ENCODE peak calls at places on chromosomes 2 and 18, in nine cellular contexts. One of them, this sample, is unnamed.

GRCh38 chr2:166765141-166765540 is 123.1 kb upstream of the XIRP2 start:
- DNase-seq in stimulated activated CD8-positive, alpha-beta memory T cell treated with anti-CD3 and anti-CD28 coated beads, Interleukin-12 subunit alpha, Interleukin-12 subunit beta, amount 100 ng/mL, for 4 hours: no peak
- DNase-seq in HFFc6: no peak
- DNase-seq in body of pancreas: no peak
- DNase-seq in activated CD8-positive, alpha-beta memory T cell treated with anti-CD3 and anti-CD28 coated beads for 1 hour: no peak
- DNase-seq in activated CD4-positive, alpha-beta T cell treated with anti-CD3 and anti-CD28 coated beads, Interleukin-2, amount 50 U/mL, for 1 hour: no peak
- DNase-seq in NCI-H2029 treated with DMSO at 0.1 percent for 48 hours: no peak
- DNase-seq in ecto neural progenitor cell: no peak
- DNase-seq in activated effector memory CD4-positive, alpha-beta T cell treated with Interleukin-2 at 50 U/mL for 16 hours: no peak
- DNase-seq in this sample: no peak

GRCh38 chr2:215504547-215504946 is 68.7 kb upstream of the FN1 start:
- DNase-seq in activated CD4-positive, alpha-beta T cell treated with anti-CD3 and anti-CD28 coated beads, Interleukin-2, amount 50 U/mL, for 1 hour: no peak
- DNase-seq in ecto neural progenitor cell: no peak
- DNase-seq in activated CD8-positive, alpha-beta memory T cell treated with anti-CD3 and anti-CD28 coated beads for 1 hour: no peak
- DNase-seq in stimulated activated CD8-positive, alpha-beta memory T cell treated with anti-CD3 and anti-CD28 coated beads, Interleukin-12 subunit alpha, Interleukin-12 subunit beta, amount 100 ng/mL, for 4 hours: no peak
- DNase-seq in body of pancreas: no peak
- DNase-seq in HFFc6: no peak
- DNase-seq in activated effector memory CD4-positive, alpha-beta T cell treated with Interleukin-2 at 50 U/mL for 16 hours: no peak
- DNase-seq in NCI-H2029 treated with DMSO at 0.1 percent for 48 hours: no peak
- DNase-seq in this sample: no peak

GRCh38 chr2:69033427-69034095 is 20.6 kb downstream of the ANTXR1 start:
- DNase-seq in activated CD8-positive, alpha-beta memory T cell treated with anti-CD3 and anti-CD28 coated beads for 1 hour: no peak
- DNase-seq in ecto neural progenitor cell: no peak
- DNase-seq in NCI-H2029 treated with DMSO at 0.1 percent for 48 hours: no peak
- DNase-seq in activated effector memory CD4-positive, alpha-beta T cell treated with Interleukin-2 at 50 U/mL for 16 hours: no peak
- DNase-seq in body of pancreas: no peak
- DNase-seq in activated CD4-positive, alpha-beta T cell treated with anti-CD3 and anti-CD28 coated beads, Interleukin-2, amount 50 U/mL, for 1 hour: no peak
- DNase-seq in HFFc6: peak
- DNase-seq in stimulated activated CD8-positive, alpha-beta memory T cell treated with anti-CD3 and anti-CD28 coated beads, Interleukin-12 subunit alpha, Interleukin-12 subunit beta, amount 100 ng/mL, for 4 hours: no peak
- DNase-seq in this sample: no peak

GRCh38 chr2:19854596-19855235 is 47.1 kb downstream of the TTC32 start:
- DNase-seq in NCI-H2029 treated with DMSO at 0.1 percent for 48 hours: no peak
- DNase-seq in HFFc6: no peak
- DNase-seq in ecto neural progenitor cell: no peak
- DNase-seq in activated CD4-positive, alpha-beta T cell treated with anti-CD3 and anti-CD28 coated beads, Interleukin-2, amount 50 U/mL, for 1 hour: no peak
- DNase-seq in activated CD8-positive, alpha-beta memory T cell treated with anti-CD3 and anti-CD28 coated beads for 1 hour: no peak
- DNase-seq in stimulated activated CD8-positive, alpha-beta memory T cell treated with anti-CD3 and anti-CD28 coated beads, Interleukin-12 subunit alpha, Interleukin-12 subunit beta, amount 100 ng/mL, for 4 hours: no peak
- DNase-seq in body of pancreas: no peak
- DNase-seq in activated effector memory CD4-positive, alpha-beta T cell treated with Interleukin-2 at 50 U/mL for 16 hours: no peak
- DNase-seq in this sample: no peak

GRCh38 chr2:65415091-65415490 is 17.3 kb downstream of the SPRED2 start:
- DNase-seq in HFFc6: no peak
- DNase-seq in activated CD4-positive, alpha-beta T cell treated with anti-CD3 and anti-CD28 coated beads, Interleukin-2, amount 50 U/mL, for 1 hour: no peak
- DNase-seq in ecto neural progenitor cell: no peak
- DNase-seq in activated effector memory CD4-positive, alpha-beta T cell treated with Interleukin-2 at 50 U/mL for 16 hours: no peak
- DNase-seq in activated CD8-positive, alpha-beta memory T cell treated with anti-CD3 and anti-CD28 coated beads for 1 hour: no peak
- DNase-seq in NCI-H2029 treated with DMSO at 0.1 percent for 48 hours: no peak
- DNase-seq in body of pancreas: no peak
- DNase-seq in stimulated activated CD8-positive, alpha-beta memory T cell treated with anti-CD3 and anti-CD28 coated beads, Interleukin-12 subunit alpha, Interleukin-12 subunit beta, amount 100 ng/mL, for 4 hours: no peak
- DNase-seq in this sample: no peak

GRCh38 chr18:24656571-24656971 is 196.1 kb downstream of the HRH4 start:
- DNase-seq in stimulated activated CD8-positive, alpha-beta memory T cell treated with anti-CD3 and anti-CD28 coated beads, Interleukin-12 subunit alpha, Interleukin-12 subunit beta, amount 100 ng/mL, for 4 hours: no peak
- DNase-seq in ecto neural progenitor cell: no peak
- DNase-seq in body of pancreas: no peak
- DNase-seq in activated CD8-positive, alpha-beta memory T cell treated with anti-CD3 and anti-CD28 coated beads for 1 hour: no peak
- DNase-seq in HFFc6: peak
- DNase-seq in activated CD4-positive, alpha-beta T cell treated with anti-CD3 and anti-CD28 coated beads, Interleukin-2, amount 50 U/mL, for 1 hour: no peak
- DNase-seq in activated effector memory CD4-positive, alpha-beta T cell treated with Interleukin-2 at 50 U/mL for 16 hours: no peak
- DNase-seq in NCI-H2029 treated with DMSO at 0.1 percent for 48 hours: no peak
- DNase-seq in this sample: peak

GRCh38 chr2:112994648-112995047 is 10.6 kb upstream of the IL36A start:
- DNase-seq in NCI-H2029 treated with DMSO at 0.1 percent for 48 hours: no peak
- DNase-seq in stimulated activated CD8-positive, alpha-beta memory T cell treated with anti-CD3 and anti-CD28 coated beads, Interleukin-12 subunit alpha, Interleukin-12 subunit beta, amount 100 ng/mL, for 4 hours: no peak
- DNase-seq in body of pancreas: no peak
- DNase-seq in HFFc6: no peak
- DNase-seq in activated CD4-positive, alpha-beta T cell treated with anti-CD3 and anti-CD28 coated beads, Interleukin-2, amount 50 U/mL, for 1 hour: no peak
- DNase-seq in activated CD8-positive, alpha-beta memory T cell treated with anti-CD3 and anti-CD28 coated beads for 1 hour: no peak
- DNase-seq in activated effector memory CD4-positive, alpha-beta T cell treated with Interleukin-2 at 50 U/mL for 16 hours: no peak
- DNase-seq in ecto neural progenitor cell: no peak
- DNase-seq in this sample: no peak

GRCh38 chr18:12433829-12434540 is 26.3 kb downstream of the PRELID3A start:
- DNase-seq in activated CD8-positive, alpha-beta memory T cell treated with anti-CD3 and anti-CD28 coated beads for 1 hour: no peak
- DNase-seq in activated CD4-positive, alpha-beta T cell treated with anti-CD3 and anti-CD28 coated beads, Interleukin-2, amount 50 U/mL, for 1 hour: no peak
- DNase-seq in body of pancreas: no peak
- DNase-seq in HFFc6: no peak
- DNase-seq in stimulated activated CD8-positive, alpha-beta memory T cell treated with anti-CD3 and anti-CD28 coated beads, Interleukin-12 subunit alpha, Interleukin-12 subunit beta, amount 100 ng/mL, for 4 hours: no peak
- DNase-seq in activated effector memory CD4-positive, alpha-beta T cell treated with Interleukin-2 at 50 U/mL for 16 hours: no peak
- DNase-seq in ecto neural progenitor cell: no peak
- DNase-seq in NCI-H2029 treated with DMSO at 0.1 percent for 48 hours: no peak
- DNase-seq in this sample: no peak

GRCh38 chr2:97840198-97840597 is 126.8 kb downstream of the ZAP70 start:
- DNase-seq in body of pancreas: no peak
- DNase-seq in stimulated activated CD8-positive, alpha-beta memory T cell treated with anti-CD3 and anti-CD28 coated beads, Interleukin-12 subunit alpha, Interleukin-12 subunit beta, amount 100 ng/mL, for 4 hours: no peak
- DNase-seq in NCI-H2029 treated with DMSO at 0.1 percent for 48 hours: no peak
- DNase-seq in HFFc6: no peak
- DNase-seq in activated CD8-positive, alpha-beta memory T cell treated with anti-CD3 and anti-CD28 coated beads for 1 hour: no peak
- DNase-seq in ecto neural progenitor cell: no peak
- DNase-seq in activated CD4-positive, alpha-beta T cell treated with anti-CD3 and anti-CD28 coated beads, Interleukin-2, amount 50 U/mL, for 1 hour: no peak
- DNase-seq in activated effector memory CD4-positive, alpha-beta T cell treated with Interleukin-2 at 50 U/mL for 16 hours: no peak
- DNase-seq in this sample: no peak

GRCh38 chr2:178320011-178320410 is 125.7 kb downstream of the OSBPL6 start:
- DNase-seq in ecto neural progenitor cell: no peak
- DNase-seq in NCI-H2029 treated with DMSO at 0.1 percent for 48 hours: peak
- DNase-seq in body of pancreas: no peak
- DNase-seq in activated effector memory CD4-positive, alpha-beta T cell treated with Interleukin-2 at 50 U/mL for 16 hours: no peak
- DNase-seq in activated CD8-positive, alpha-beta memory T cell treated with anti-CD3 and anti-CD28 coated beads for 1 hour: no peak
- DNase-seq in HFFc6: no peak
- DNase-seq in activated CD4-positive, alpha-beta T cell treated with anti-CD3 and anti-CD28 coated beads, Interleukin-2, amount 50 U/mL, for 1 hour: no peak
- DNase-seq in stimulated activated CD8-positive, alpha-beta memory T cell treated with anti-CD3 and anti-CD28 coated beads, Interleukin-12 subunit alpha, Interleukin-12 subunit beta, amount 100 ng/mL, for 4 hours: no peak
- DNase-seq in this sample: peak

GRCh38 chr2:128379021-128380005 is 60.6 kb upstream of the HS6ST1 start:
- DNase-seq in stimulated activated CD8-positive, alpha-beta memory T cell treated with anti-CD3 and anti-CD28 coated beads, Interleukin-12 subunit alpha, Interleukin-12 subunit beta, amount 100 ng/mL, for 4 hours: no peak
- DNase-seq in body of pancreas: peak
- DNase-seq in activated CD8-positive, alpha-beta memory T cell treated with anti-CD3 and anti-CD28 coated beads for 1 hour: no peak
- DNase-seq in HFFc6: no peak
- DNase-seq in activated CD4-positive, alpha-beta T cell treated with anti-CD3 and anti-CD28 coated beads, Interleukin-2, amount 50 U/mL, for 1 hour: no peak
- DNase-seq in NCI-H2029 treated with DMSO at 0.1 percent for 48 hours: no peak
- DNase-seq in ecto neural progenitor cell: peak
- DNase-seq in activated effector memory CD4-positive, alpha-beta T cell treated with Interleukin-2 at 50 U/mL for 16 hours: no peak
- DNase-seq in this sample: no peak

GRCh38 chr2:106551466-106552130 is 64.4 kb downstream of the CD8B2 start:
- DNase-seq in body of pancreas: no peak
- DNase-seq in activated CD8-positive, alpha-beta memory T cell treated with anti-CD3 and anti-CD28 coated beads for 1 hour: no peak
- DNase-seq in stimulated activated CD8-positive, alpha-beta memory T cell treated with anti-CD3 and anti-CD28 coated beads, Interleukin-12 subunit alpha, Interleukin-12 subunit beta, amount 100 ng/mL, for 4 hours: no peak
- DNase-seq in activated CD4-positive, alpha-beta T cell treated with anti-CD3 and anti-CD28 coated beads, Interleukin-2, amount 50 U/mL, for 1 hour: no peak
- DNase-seq in HFFc6: no peak
- DNase-seq in ecto neural progenitor cell: no peak
- DNase-seq in activated effector memory CD4-positive, alpha-beta T cell treated with Interleukin-2 at 50 U/mL for 16 hours: no peak
- DNase-seq in NCI-H2029 treated with DMSO at 0.1 percent for 48 hours: no peak
- DNase-seq in this sample: no peak

GRCh38 chr2:190503088-190503487 is 31.4 kb downstream of the NEMP2 start:
- DNase-seq in ecto neural progenitor cell: no peak
- DNase-seq in HFFc6: no peak
- DNase-seq in activated CD8-positive, alpha-beta memory T cell treated with anti-CD3 and anti-CD28 coated beads for 1 hour: no peak
- DNase-seq in activated CD4-positive, alpha-beta T cell treated with anti-CD3 and anti-CD28 coated beads, Interleukin-2, amount 50 U/mL, for 1 hour: no peak
- DNase-seq in stimulated activated CD8-positive, alpha-beta memory T cell treated with anti-CD3 and anti-CD28 coated beads, Interleukin-12 subunit alpha, Interleukin-12 subunit beta, amount 100 ng/mL, for 4 hours: no peak
- DNase-seq in body of pancreas: no peak
- DNase-seq in activated effector memory CD4-positive, alpha-beta T cell treated with Interleukin-2 at 50 U/mL for 16 hours: no peak
- DNase-seq in NCI-H2029 treated with DMSO at 0.1 percent for 48 hours: no peak
- DNase-seq in this sample: no peak

GRCh38 chr2:240455227-240455718 is 19.8 kb downstream of the GPC1 start:
- DNase-seq in stimulated activated CD8-positive, alpha-beta memory T cell treated with anti-CD3 and anti-CD28 coated beads, Interleukin-12 subunit alpha, Interleukin-12 subunit beta, amount 100 ng/mL, for 4 hours: no peak
- DNase-seq in HFFc6: no peak
- DNase-seq in activated CD4-positive, alpha-beta T cell treated with anti-CD3 and anti-CD28 coated beads, Interleukin-2, amount 50 U/mL, for 1 hour: no peak
- DNase-seq in ecto neural progenitor cell: no peak
- DNase-seq in NCI-H2029 treated with DMSO at 0.1 percent for 48 hours: no peak
- DNase-seq in activated effector memory CD4-positive, alpha-beta T cell treated with Interleukin-2 at 50 U/mL for 16 hours: no peak
- DNase-seq in body of pancreas: no peak
- DNase-seq in activated CD8-positive, alpha-beta memory T cell treated with anti-CD3 and anti-CD28 coated beads for 1 hour: no peak
- DNase-seq in this sample: no peak

GRCh38 chr2:113832795-113833194 is 57.1 kb upstream of the ACTR3 start:
- DNase-seq in activated CD8-positive, alpha-beta memory T cell treated with anti-CD3 and anti-CD28 coated beads for 1 hour: no peak
- DNase-seq in HFFc6: no peak
- DNase-seq in ecto neural progenitor cell: no peak
- DNase-seq in activated effector memory CD4-positive, alpha-beta T cell treated with Interleukin-2 at 50 U/mL for 16 hours: no peak
- DNase-seq in body of pancreas: no peak
- DNase-seq in stimulated activated CD8-positive, alpha-beta memory T cell treated with anti-CD3 and anti-CD28 coated beads, Interleukin-12 subunit alpha, Interleukin-12 subunit beta, amount 100 ng/mL, for 4 hours: no peak
- DNase-seq in NCI-H2029 treated with DMSO at 0.1 percent for 48 hours: no peak
- DNase-seq in activated CD4-positive, alpha-beta T cell treated with anti-CD3 and anti-CD28 coated beads, Interleukin-2, amount 50 U/mL, for 1 hour: no peak
- DNase-seq in this sample: no peak

GRCh38 chr18:32442575-32442974 is 28.1 kb downstream of the GAREM1 start:
- DNase-seq in activated CD8-positive, alpha-beta memory T cell treated with anti-CD3 and anti-CD28 coated beads for 1 hour: no peak
- DNase-seq in NCI-H2029 treated with DMSO at 0.1 percent for 48 hours: no peak
- DNase-seq in activated effector memory CD4-positive, alpha-beta T cell treated with Interleukin-2 at 50 U/mL for 16 hours: no peak
- DNase-seq in body of pancreas: no peak
- DNase-seq in stimulated activated CD8-positive, alpha-beta memory T cell treated with anti-CD3 and anti-CD28 coated beads, Interleukin-12 subunit alpha, Interleukin-12 subunit beta, amount 100 ng/mL, for 4 hours: no peak
- DNase-seq in activated CD4-positive, alpha-beta T cell treated with anti-CD3 and anti-CD28 coated beads, Interleukin-2, amount 50 U/mL, for 1 hour: no peak
- DNase-seq in ecto neural progenitor cell: no peak
- DNase-seq in HFFc6: no peak
- DNase-seq in this sample: no peak

GRCh38 chr2:69652206-69652605 is 8.7 kb upstream of the AAK1 start:
- DNase-seq in HFFc6: peak
- DNase-seq in ecto neural progenitor cell: no peak
- DNase-seq in activated effector memory CD4-positive, alpha-beta T cell treated with Interleukin-2 at 50 U/mL for 16 hours: no peak
- DNase-seq in body of pancreas: no peak
- DNase-seq in activated CD8-positive, alpha-beta memory T cell treated with anti-CD3 and anti-CD28 coated beads for 1 hour: no peak
- DNase-seq in stimulated activated CD8-positive, alpha-beta memory T cell treated with anti-CD3 and anti-CD28 coated beads, Interleukin-12 subunit alpha, Interleukin-12 subunit beta, amount 100 ng/mL, for 4 hours: no peak
- DNase-seq in activated CD4-positive, alpha-beta T cell treated with anti-CD3 and anti-CD28 coated beads, Interleukin-2, amount 50 U/mL, for 1 hour: no peak
- DNase-seq in NCI-H2029 treated with DMSO at 0.1 percent for 48 hours: no peak
- DNase-seq in this sample: no peak

GRCh38 chr2:54601339-54601738 is 122.1 kb upstream of the EML6 start:
- DNase-seq in activated CD4-positive, alpha-beta T cell treated with anti-CD3 and anti-CD28 coated beads, Interleukin-2, amount 50 U/mL, for 1 hour: no peak
- DNase-seq in stimulated activated CD8-positive, alpha-beta memory T cell treated with anti-CD3 and anti-CD28 coated beads, Interleukin-12 subunit alpha, Interleukin-12 subunit beta, amount 100 ng/mL, for 4 hours: no peak
- DNase-seq in activated CD8-positive, alpha-beta memory T cell treated with anti-CD3 and anti-CD28 coated beads for 1 hour: no peak
- DNase-seq in HFFc6: no peak
- DNase-seq in NCI-H2029 treated with DMSO at 0.1 percent for 48 hours: no peak
- DNase-seq in ecto neural progenitor cell: no peak
- DNase-seq in activated effector memory CD4-positive, alpha-beta T cell treated with Interleukin-2 at 50 U/mL for 16 hours: no peak
- DNase-seq in body of pancreas: no peak
- DNase-seq in this sample: no peak

GRCh38 chr2:8576525-8577157 is 105.2 kb upstream of the ID2 start:
- DNase-seq in ecto neural progenitor cell: peak
- DNase-seq in NCI-H2029 treated with DMSO at 0.1 percent for 48 hours: no peak
- DNase-seq in activated CD8-positive, alpha-beta memory T cell treated with anti-CD3 and anti-CD28 coated beads for 1 hour: no peak
- DNase-seq in activated effector memory CD4-positive, alpha-beta T cell treated with Interleukin-2 at 50 U/mL for 16 hours: no peak
- DNase-seq in HFFc6: no peak
- DNase-seq in body of pancreas: peak
- DNase-seq in activated CD4-positive, alpha-beta T cell treated with anti-CD3 and anti-CD28 coated beads, Interleukin-2, amount 50 U/mL, for 1 hour: peak
- DNase-seq in stimulated activated CD8-positive, alpha-beta memory T cell treated with anti-CD3 and anti-CD28 coated beads, Interleukin-12 subunit alpha, Interleukin-12 subunit beta, amount 100 ng/mL, for 4 hours: no peak
- DNase-seq in this sample: no peak

GRCh38 chr18:59623456-59624383 is 73.5 kb downstream of the CCBE1 start:
- DNase-seq in ecto neural progenitor cell: no peak
- DNase-seq in activated CD4-positive, alpha-beta T cell treated with anti-CD3 and anti-CD28 coated beads, Interleukin-2, amount 50 U/mL, for 1 hour: no peak
- DNase-seq in stimulated activated CD8-positive, alpha-beta memory T cell treated with anti-CD3 and anti-CD28 coated beads, Interleukin-12 subunit alpha, Interleukin-12 subunit beta, amount 100 ng/mL, for 4 hours: no peak
- DNase-seq in body of pancreas: no peak
- DNase-seq in HFFc6: peak
- DNase-seq in activated CD8-positive, alpha-beta memory T cell treated with anti-CD3 and anti-CD28 coated beads for 1 hour: no peak
- DNase-seq in NCI-H2029 treated with DMSO at 0.1 percent for 48 hours: no peak
- DNase-seq in activated effector memory CD4-positive, alpha-beta T cell treated with Interleukin-2 at 50 U/mL for 16 hours: no peak
- DNase-seq in this sample: no peak

GRCh38 chr2:27527182-27527581 is 30.5 kb downstream of the GCKR start:
- DNase-seq in ecto neural progenitor cell: no peak
- DNase-seq in activated CD4-positive, alpha-beta T cell treated with anti-CD3 and anti-CD28 coated beads, Interleukin-2, amount 50 U/mL, for 1 hour: no peak
- DNase-seq in NCI-H2029 treated with DMSO at 0.1 percent for 48 hours: no peak
- DNase-seq in activated effector memory CD4-positive, alpha-beta T cell treated with Interleukin-2 at 50 U/mL for 16 hours: no peak
- DNase-seq in activated CD8-positive, alpha-beta memory T cell treated with anti-CD3 and anti-CD28 coated beads for 1 hour: no peak
- DNase-seq in stimulated activated CD8-positive, alpha-beta memory T cell treated with anti-CD3 and anti-CD28 coated beads, Interleukin-12 subunit alpha, Interleukin-12 subunit beta, amount 100 ng/mL, for 4 hours: no peak
- DNase-seq in HFFc6: no peak
- DNase-seq in body of pancreas: no peak
- DNase-seq in this sample: no peak

GRCh38 chr18:78390348-78390929 is 589.2 kb upstream of the SALL3 start:
- DNase-seq in activated effector memory CD4-positive, alpha-beta T cell treated with Interleukin-2 at 50 U/mL for 16 hours: no peak
- DNase-seq in NCI-H2029 treated with DMSO at 0.1 percent for 48 hours: no peak
- DNase-seq in ecto neural progenitor cell: no peak
- DNase-seq in body of pancreas: no peak
- DNase-seq in stimulated activated CD8-positive, alpha-beta memory T cell treated with anti-CD3 and anti-CD28 coated beads, Interleukin-12 subunit alpha, Interleukin-12 subunit beta, amount 100 ng/mL, for 4 hours: no peak
- DNase-seq in activated CD8-positive, alpha-beta memory T cell treated with anti-CD3 and anti-CD28 coated beads for 1 hour: no peak
- DNase-seq in activated CD4-positive, alpha-beta T cell treated with anti-CD3 and anti-CD28 coated beads, Interleukin-2, amount 50 U/mL, for 1 hour: no peak
- DNase-seq in HFFc6: no peak
- DNase-seq in this sample: no peak

GRCh38 chr2:9244985-9245544 is 38.5 kb downstream of the ASAP2 start:
- DNase-seq in stimulated activated CD8-positive, alpha-beta memory T cell treated with anti-CD3 and anti-CD28 coated beads, Interleukin-12 subunit alpha, Interleukin-12 subunit beta, amount 100 ng/mL, for 4 hours: no peak
- DNase-seq in activated effector memory CD4-positive, alpha-beta T cell treated with Interleukin-2 at 50 U/mL for 16 hours: no peak
- DNase-seq in activated CD4-positive, alpha-beta T cell treated with anti-CD3 and anti-CD28 coated beads, Interleukin-2, amount 50 U/mL, for 1 hour: no peak
- DNase-seq in NCI-H2029 treated with DMSO at 0.1 percent for 48 hours: no peak
- DNase-seq in activated CD8-positive, alpha-beta memory T cell treated with anti-CD3 and anti-CD28 coated beads for 1 hour: no peak
- DNase-seq in body of pancreas: no peak
- DNase-seq in HFFc6: no peak
- DNase-seq in ecto neural progenitor cell: no peak
- DNase-seq in this sample: no peak

GRCh38 chr2:70381821-70382220 is 80.0 kb upstream of the FAM136A start:
- DNase-seq in NCI-H2029 treated with DMSO at 0.1 percent for 48 hours: no peak
- DNase-seq in activated CD8-positive, alpha-beta memory T cell treated with anti-CD3 and anti-CD28 coated beads for 1 hour: no peak
- DNase-seq in ecto neural progenitor cell: no peak
- DNase-seq in activated CD4-positive, alpha-beta T cell treated with anti-CD3 and anti-CD28 coated beads, Interleukin-2, amount 50 U/mL, for 1 hour: no peak
- DNase-seq in body of pancreas: no peak
- DNase-seq in activated effector memory CD4-positive, alpha-beta T cell treated with Interleukin-2 at 50 U/mL for 16 hours: no peak
- DNase-seq in HFFc6: peak
- DNase-seq in stimulated activated CD8-positive, alpha-beta memory T cell treated with anti-CD3 and anti-CD28 coated beads, Interleukin-12 subunit alpha, Interleukin-12 subunit beta, amount 100 ng/mL, for 4 hours: no peak
- DNase-seq in this sample: no peak

GRCh38 chr18:34942975-34943374 is 98.2 kb upstream of the MAPRE2 start:
- DNase-seq in body of pancreas: peak
- DNase-seq in stimulated activated CD8-positive, alpha-beta memory T cell treated with anti-CD3 and anti-CD28 coated beads, Interleukin-12 subunit alpha, Interleukin-12 subunit beta, amount 100 ng/mL, for 4 hours: no peak
- DNase-seq in activated effector memory CD4-positive, alpha-beta T cell treated with Interleukin-2 at 50 U/mL for 16 hours: no peak
- DNase-seq in HFFc6: no peak
- DNase-seq in ecto neural progenitor cell: no peak
- DNase-seq in activated CD8-positive, alpha-beta memory T cell treated with anti-CD3 and anti-CD28 coated beads for 1 hour: no peak
- DNase-seq in NCI-H2029 treated with DMSO at 0.1 percent for 48 hours: no peak
- DNase-seq in activated CD4-positive, alpha-beta T cell treated with anti-CD3 and anti-CD28 coated beads, Interleukin-2, amount 50 U/mL, for 1 hour: no peak
- DNase-seq in this sample: no peak

GRCh38 chr2:10026940-10027569 is 16.3 kb upstream of the KLF11 start:
- DNase-seq in activated CD8-positive, alpha-beta memory T cell treated with anti-CD3 and anti-CD28 coated beads for 1 hour: no peak
- DNase-seq in activated effector memory CD4-positive, alpha-beta T cell treated with Interleukin-2 at 50 U/mL for 16 hours: no peak
- DNase-seq in body of pancreas: no peak
- DNase-seq in activated CD4-positive, alpha-beta T cell treated with anti-CD3 and anti-CD28 coated beads, Interleukin-2, amount 50 U/mL, for 1 hour: no peak
- DNase-seq in stimulated activated CD8-positive, alpha-beta memory T cell treated with anti-CD3 and anti-CD28 coated beads, Interleukin-12 subunit alpha, Interleukin-12 subunit beta, amount 100 ng/mL, for 4 hours: no peak
- DNase-seq in ecto neural progenitor cell: no peak
- DNase-seq in HFFc6: no peak
- DNase-seq in NCI-H2029 treated with DMSO at 0.1 percent for 48 hours: no peak
- DNase-seq in this sample: no peak

GRCh38 chr2:196487426-196487825 is 152.1 kb upstream of the CCDC150 start:
- DNase-seq in activated CD4-positive, alpha-beta T cell treated with anti-CD3 and anti-CD28 coated beads, Interleukin-2, amount 50 U/mL, for 1 hour: no peak
- DNase-seq in body of pancreas: no peak
- DNase-seq in activated effector memory CD4-positive, alpha-beta T cell treated with Interleukin-2 at 50 U/mL for 16 hours: no peak
- DNase-seq in stimulated activated CD8-positive, alpha-beta memory T cell treated with anti-CD3 and anti-CD28 coated beads, Interleukin-12 subunit alpha, Interleukin-12 subunit beta, amount 100 ng/mL, for 4 hours: no peak
- DNase-seq in NCI-H2029 treated with DMSO at 0.1 percent for 48 hours: no peak
- DNase-seq in ecto neural progenitor cell: no peak
- DNase-seq in activated CD8-positive, alpha-beta memory T cell treated with anti-CD3 and anti-CD28 coated beads for 1 hour: no peak
- DNase-seq in HFFc6: no peak
- DNase-seq in this sample: no peak

GRCh38 chr2:171433763-171434670 is at the start of the genes DCAF17 and METTL8:
- DNase-seq in NCI-H2029 treated with DMSO at 0.1 percent for 48 hours: peak
- DNase-seq in ecto neural progenitor cell: peak
- DNase-seq in body of pancreas: peak
- DNase-seq in activated effector memory CD4-positive, alpha-beta T cell treated with Interleukin-2 at 50 U/mL for 16 hours: peak
- DNase-seq in activated CD4-positive, alpha-beta T cell treated with anti-CD3 and anti-CD28 coated beads, Interleukin-2, amount 50 U/mL, for 1 hour: peak
- DNase-seq in HFFc6: peak
- DNase-seq in stimulated activated CD8-positive, alpha-beta memory T cell treated with anti-CD3 and anti-CD28 coated beads, Interleukin-12 subunit alpha, Interleukin-12 subunit beta, amount 100 ng/mL, for 4 hours: peak
- DNase-seq in activated CD8-positive, alpha-beta memory T cell treated with anti-CD3 and anti-CD28 coated beads for 1 hour: peak
- DNase-seq in this sample: peak

GRCh38 chr2:236715077-236715476 is 145.5 kb downstream of the ACKR3 start:
- DNase-seq in ecto neural progenitor cell: no peak
- DNase-seq in stimulated activated CD8-positive, alpha-beta memory T cell treated with anti-CD3 and anti-CD28 coated beads, Interleukin-12 subunit alpha, Interleukin-12 subunit beta, amount 100 ng/mL, for 4 hours: no peak
- DNase-seq in activated effector memory CD4-positive, alpha-beta T cell treated with Interleukin-2 at 50 U/mL for 16 hours: no peak
- DNase-seq in body of pancreas: no peak
- DNase-seq in activated CD4-positive, alpha-beta T cell treated with anti-CD3 and anti-CD28 coated beads, Interleukin-2, amount 50 U/mL, for 1 hour: no peak
- DNase-seq in activated CD8-positive, alpha-beta memory T cell treated with anti-CD3 and anti-CD28 coated beads for 1 hour: no peak
- DNase-seq in HFFc6: no peak
- DNase-seq in NCI-H2029 treated with DMSO at 0.1 percent for 48 hours: no peak
- DNase-seq in this sample: peak